ENCODE peak calls at places on chromosomes 3 and 15, in five cellular contexts. P, Z, X, N and E are unnamed samples.

GRCh38 chr3:113719294-113719693 is 22.9 kb upstream of the USF3 start:
- DNase-seq in X (no peak), P (no peak), Z (no peak), N (no peak), E (no peak)

GRCh38 chr3:133895208-133896001 is at the start of gene RAB6B:
- DNase-seq in P (peak; percentile 25), Z (no peak), X (peak; percentile 54), N (no peak), E (no peak)

GRCh38 chr3:61809879-61810278 is 248.5 kb downstream of the PTPRG start:
- DNase-seq in Z (peak; percentile 77), N (peak; percentile 72), X (peak; percentile 80), P (no peak), E (no peak)

GRCh38 chr3:136277634-136278033 is 27.5 kb downstream of the PCCB start:
- DNase-seq in X (no peak), P (no peak), Z (no peak), N (no peak), E (no peak)

GRCh38 chr15:68819451-68820204 is 1.1 kb downstream of the ANP32A start:
- DNase-seq in N (peak; percentile 44), X (peak; percentile 45), Z (peak; percentile 55), P (peak; percentile 79), E (no peak)

GRCh38 chr3:28699283-28699682 is 350.7 kb upstream of the AZI2 start:
- DNase-seq in Z (peak; percentile 41), P (no peak), X (no peak), N (no peak), E (no peak)

GRCh38 chr3:185687479-185687878 is 101.4 kb downstream of the SENP2 start:
- DNase-seq in X (no peak), P (no peak), Z (no peak), N (no peak), E (no peak)

GRCh38 chr15:72182673-72183072 is 14.9 kb downstream of the GRAMD2A start:
- DNase-seq in X (no peak), P (no peak), Z (no peak), N (no peak), E (no peak)

GRCh38 chr15:71588746-71589145 is 221.6 kb upstream of the NR2E3 start:
- DNase-seq in N (no peak), P (no peak), Z (no peak), X (no peak), E (no peak)

GRCh38 chr15:90716317-90716975 is 700 bp upstream of the BLM start:
- DNase-seq in Z (no peak), N (no peak), X (peak; percentile 20), P (no peak), E (no peak)

GRCh38 chr3:48013288-48013980 is 2.8 kb downstream of the MAP4 start:
- DNase-seq in Z (no peak), P (no peak), N (no peak), X (peak; percentile 38), E (no peak)

GRCh38 chr3:160381470-160381869 is 17.6 kb downstream of the IFT80 start:
- DNase-seq in P (no peak), Z (no peak), N (no peak), X (no peak), E (no peak)

GRCh38 chr3:158768881-158769518 is 32.9 kb upstream of the MFSD1 start:
- DNase-seq in P (no peak), Z (peak; percentile 29), N (peak; percentile 11), X (peak; percentile 29), E (no peak)

GRCh38 chr15:40242671-40243070 is 3.8 kb downstream of the PAK6 start:
- DNase-seq in N (no peak), P (no peak), X (no peak), Z (no peak), E (no peak)

GRCh38 chr3:159640220-159640619 is 348.4 kb upstream of the IL12A start:
- DNase-seq in N (no peak), P (peak; percentile 28), X (no peak), Z (no peak), E (no peak)

GRCh38 chr3:133474251-133474801 is 74.5 kb downstream of the BFSP2 start:
- DNase-seq in P (no peak), N (no peak), Z (peak; percentile 74), X (peak; percentile 72), E (peak; percentile 81)

GRCh38 chr3:114571363-114571762 is 277.5 kb downstream of the TIGIT start:
- DNase-seq in Z (no peak), X (no peak), N (no peak), P (no peak), E (no peak)

GRCh38 chr3:59436164-59436958 is 386.5 kb upstream of the CFAP20DC start:
- DNase-seq in Z (peak; percentile 33), N (no peak), P (no peak), X (no peak), E (no peak)

GRCh38 chr3:58874248-58874741 is 175.5 kb downstream of the CFAP20DC start:
- DNase-seq in X (no peak), N (no peak), Z (no peak), P (no peak), E (no peak)

GRCh38 chr3:188939799-188940198 is 232.0 kb upstream of the TPRG1 start:
- DNase-seq in N (no peak), Z (no peak), P (no peak), X (no peak), E (no peak)
- H3K27ac ChIP-seq in N (no peak overlapping the region), Z (no peak overlapping the region), P (no peak overlapping the region), X (no peak overlapping the region), E (peak overlapping the region; percentile 30)

DNA sequence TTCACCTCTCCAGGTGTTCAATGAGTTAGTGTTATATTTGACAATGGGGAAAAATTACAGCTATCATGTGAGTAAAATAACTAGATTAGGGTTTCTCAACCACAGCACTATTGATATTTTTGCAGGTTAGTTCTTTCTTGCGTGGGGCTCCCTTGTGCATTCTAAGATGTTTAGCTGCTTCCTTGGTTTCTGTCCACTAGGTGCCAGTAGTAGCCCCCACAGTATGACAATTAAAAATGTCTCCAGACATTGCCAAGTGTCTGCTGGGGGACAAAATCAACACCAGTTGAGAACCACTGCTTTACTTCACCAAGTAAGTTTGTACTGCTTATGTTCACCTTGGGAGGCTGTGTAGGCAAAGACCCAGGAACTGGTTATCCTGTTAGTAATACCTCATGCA is 618.7 kb downstream of the EDEM1 start:
- DNase-seq in N (no peak), X (no peak), Z (no peak), P (peak; percentile 10), E (no peak)
- TF ChIP-seq CTCF in N (no peak), X (no peak), Z (no peak), P (peak; percentile 33), E (no peak)

GRCh38 chr3:32836601-32837000 is 18.8 kb downstream of the TRIM71 start:
- DNase-seq in P (no peak), X (no peak), N (no peak), Z (no peak), E (no peak)
- H3K27ac ChIP-seq in P (no peak overlapping the region), X (no peak overlapping the region), N (no peak overlapping the region), Z (no peak overlapping the region), E (no peak overlapping the region)

GRCh38 chr15:100703032-100703578 is 100.7 kb downstream of the ASB7 start:
- DNase-seq in P (no peak), N (no peak), Z (no peak), X (no peak), E (peak; percentile 34)
- TF ChIP-seq CTCF in P (peak; percentile 3), N (no peak), Z (no peak), X (no peak), E (no peak)

GRCh38 chr15:76991048-76991447 is 3.9 kb upstream of the PSTPIP1 start:
- DNase-seq in N (no peak), X (peak; percentile 25), P (no peak), Z (no peak), E (no peak)
- H3K27ac ChIP-seq in N (no peak overlapping the region), X (no peak overlapping the region), P (no peak overlapping the region), Z (no peak overlapping the region), E (no peak overlapping the region)